ENCODE peak calls at places on chromosomes 4 and X, in four cellular contexts. U, R, J and O are unnamed samples.

GRCh38 chrX:68238568-68238967 is 194.7 kb downstream of the OPHN1 start:
- DNase-seq in U (no peak), R (no peak), J (no peak), O (no peak)

GRCh38 chr4:62399242-62399641 is 1199.1 kb downstream of the ADGRL3 start:
- DNase-seq in U (no peak), R (no peak), J (no peak), O (no peak)

GRCh38 chr4:181225616-181226261 is 1017.5 kb upstream of the TENM3 start:
- DNase-seq in U (no peak), R (no peak), J (no peak), O (no peak)

GRCh38 chr4:74033721-74034120 is 4.8 kb downstream of the CXCL3 start:
- DNase-seq in U (no peak), R (no peak), J (peak; percentile 44), O (no peak)

GRCh38 chrX:46574337-46574940 is 874 bp downstream of the CHST7 start:
- DNase-seq in U (peak; percentile 21), R (peak; percentile 17), J (peak; percentile 46), O (no peak)

GRCh38 chr4:89486042-89486441 is 178.4 kb upstream of the GPRIN3 start:
- DNase-seq in U (no peak), R (no peak), J (peak; percentile 71), O (no peak)

GRCh38 chr4:1207157-1207470 is 34.7 kb upstream of the SPON2 start:
- DNase-seq in U (no peak), R (no peak), J (no peak), O (no peak)

GRCh38 chr4:86924805-86925204 is 10.0 kb upstream of the AFF1 start:
- DNase-seq in U (no peak), R (no peak), J (peak; percentile 78), O (peak; percentile 72)

GRCh38 chr4:181971973-181972372 is 271.2 kb upstream of the TENM3 start:
- DNase-seq in U (no peak), R (no peak), J (peak; percentile 72), O (peak; percentile 40)

GRCh38 chr4:125169192-125169591 is 145.6 kb upstream of the FAT4 start:
- DNase-seq in U (no peak), R (no peak), J (no peak), O (no peak)

GRCh38 chr4:25842229-25842840 is 20.5 kb downstream of the SEL1L3 start:
- DNase-seq in U (peak; percentile 34), R (no peak), J (no peak), O (no peak)